ENCODE peak calls at places on chromosomes 2 and 18, in five cellular contexts. C is mucosa of gallbladder, E is T1000, I is ACHN, K is NCI-H2171 treated with DMSO at 0.1 percent for 48 hours. A is an unnamed sample.
A peak's percentile ranks its signal among the peaks of the same experiment; 100 is the strongest.

GRCh38 chr2:128273469-128274081 is 45.1 kb downstream of the HS6ST1 start:
- DNase-seq in C (no peak), I (no peak), K (no peak), E (no peak), A (no peak)

GRCh38 chr2:151637284-151637781 is 96.9 kb downstream of the NEB start:
- DNase-seq in I (no peak), C (peak; percentile 67), K (no peak), E (no peak), A (no peak)

GRCh38 chr2:147288131-147288530 is 556.7 kb upstream of the ACVR2A start:
- DNase-seq in K (no peak), E (no peak), C (no peak), I (no peak), A (no peak)

GRCh38 chr2:77458216-77458615 is 64.0 kb downstream of the LRRTM4 start:
- DNase-seq in K (no peak), C (no peak), I (no peak), E (no peak), A (no peak)

GRCh38 chr2:129975016-129975774 is 4.3 kb upstream of the RAB6C start:
- DNase-seq in C (no peak), E (no peak), I (no peak), K (no peak), A (no peak)

GRCh38 chr2:102119255-102119654 is 23.3 kb upstream of the IL1R1 start:
- DNase-seq in C (no peak), I (no peak), E (no peak), K (no peak), A (no peak)

GRCh38 chr2:188494906-188495305 is 203.2 kb downstream of the GULP1 start:
- DNase-seq in K (no peak), I (no peak), E (no peak), C (no peak), A (no peak)

GRCh38 chr2:127361929-127362328 is 25.8 kb downstream of the MAP3K2 start:
- DNase-seq in K (peak; percentile 18), I (no peak), C (no peak), E (no peak), A (no peak)

GRCh38 chr2:239934571-239935171 is 90.5 kb downstream of the NDUFA10 start:
- DNase-seq in C (peak; percentile 62), K (peak; percentile 7), E (no peak), I (peak; percentile 51), A (peak; percentile 70)

GRCh38 chr18:24231773-24232735 is 93.2 kb downstream of the CABYR start:
- DNase-seq in E (no peak), C (no peak), I (no peak), K (no peak), A (no peak)

A was measured in T47D.